ENCODE peak calls at places on chromosomes 12 and 14, in six cellular contexts. One of them, this sample, is unnamed.

GRCh38 chr14:24289649-24290283 is 9.8 kb downstream of the DHRS1 start:
- DNase-seq in GM12878: no peak
- DNase-seq in sigmoid colon: no peak
- DNase-seq in GM12892: no peak
- DNase-seq in HCT116: no peak
- DNase-seq in prostate gland: no peak
- DNase-seq in this sample: no peak

GRCh38 chr14:67265131-67265530 is 23.9 kb downstream of the PALS1 start:
- DNase-seq in GM12878: no peak
- DNase-seq in sigmoid colon: no peak
- DNase-seq in GM12892: no peak
- DNase-seq in HCT116: no peak
- DNase-seq in prostate gland: no peak
- DNase-seq in this sample: no peak

GRCh38 chr12:26278666-26279065 is 83.3 kb downstream of the SSPN start:
- DNase-seq in GM12878: no peak
- DNase-seq in sigmoid colon: no peak
- DNase-seq in GM12892: no peak
- DNase-seq in HCT116: no peak
- DNase-seq in prostate gland: no peak
- DNase-seq in this sample: no peak

GRCh38 chr14:99507860-99508640 is 26.8 kb downstream of the CCNK start:
- DNase-seq in GM12878: no peak
- DNase-seq in sigmoid colon: no peak
- DNase-seq in GM12892: no peak
- DNase-seq in HCT116: no peak
- DNase-seq in prostate gland: no peak
- DNase-seq in this sample: no peak

GRCh38 chr12:24919346-24920001 is 29.4 kb downstream of the BCAT1 start:
- DNase-seq in GM12878: no peak
- DNase-seq in sigmoid colon: no peak
- DNase-seq in GM12892: no peak
- DNase-seq in HCT116: no peak
- DNase-seq in prostate gland: no peak
- DNase-seq in this sample: no peak

GRCh38 chr12:49057888-49058287 is 2.7 kb downstream of the KMT2D start:
- DNase-seq in GM12878: no peak
- DNase-seq in sigmoid colon: no peak
- DNase-seq in GM12892: no peak
- DNase-seq in HCT116: no peak
- DNase-seq in prostate gland: no peak
- DNase-seq in this sample: no peak

GRCh38 chr12:66060361-66060907 is 70.1 kb downstream of the LLPH start:
- DNase-seq in GM12878: no peak
- DNase-seq in sigmoid colon: no peak
- DNase-seq in GM12892: no peak
- DNase-seq in HCT116: no peak
- DNase-seq in prostate gland: no peak
- DNase-seq in this sample: peak; percentile 37

GRCh38 chr14:100688598-100689499 is 37.8 kb upstream of the DLK1 start:
- DNase-seq in GM12878: no peak
- DNase-seq in sigmoid colon: no peak
- DNase-seq in GM12892: no peak
- DNase-seq in HCT116: peak; percentile 33
- DNase-seq in prostate gland: no peak
- DNase-seq in this sample: no peak

GRCh38 chr14:89331398-89331797 is 85.6 kb downstream of the FOXN3 start:
- DNase-seq in GM12878: peak; percentile 91
- DNase-seq in sigmoid colon: no peak
- DNase-seq in GM12892: no peak
- DNase-seq in HCT116: no peak
- DNase-seq in prostate gland: no peak
- DNase-seq in this sample: no peak

GRCh38 chr12:41507286-41507685 is 319.2 kb downstream of the PDZRN4 start:
- DNase-seq in GM12878: no peak
- DNase-seq in sigmoid colon: no peak
- DNase-seq in GM12892: no peak
- DNase-seq in HCT116: no peak
- DNase-seq in prostate gland: no peak
- DNase-seq in this sample: no peak

GRCh38 chr12:128743911-128744310 is 79.8 kb downstream of the SLC15A4 start:
- DNase-seq in GM12878: no peak
- DNase-seq in sigmoid colon: no peak
- DNase-seq in GM12892: no peak
- DNase-seq in HCT116: no peak
- DNase-seq in prostate gland: no peak
- DNase-seq in this sample: no peak

GRCh38 chr14:91159182-91159581 is 45.3 kb downstream of the DGLUCY start:
- DNase-seq in GM12878: no peak
- DNase-seq in sigmoid colon: no peak
- DNase-seq in GM12892: no peak
- DNase-seq in HCT116: no peak
- DNase-seq in prostate gland: no peak
- DNase-seq in this sample: no peak

GRCh38 chr12:43836455-43836989 is 641 bp downstream of the TMEM117 start:
- DNase-seq in GM12878: no peak
- DNase-seq in sigmoid colon: no peak
- DNase-seq in GM12892: no peak
- DNase-seq in HCT116: no peak
- DNase-seq in prostate gland: no peak
- DNase-seq in this sample: no peak

GRCh38 chr14:76720382-76720813 is 40.9 kb upstream of the VASH1 start:
- DNase-seq in GM12878: peak; percentile 34
- DNase-seq in sigmoid colon: peak; percentile 85
- DNase-seq in GM12892: peak; percentile 40
- DNase-seq in HCT116: no peak
- DNase-seq in prostate gland: no peak
- DNase-seq in this sample: peak; percentile 91

GRCh38 chr12:106747973-106748436 is 26.5 kb upstream of the RIC8B start:
- DNase-seq in GM12878: no peak
- DNase-seq in sigmoid colon: no peak
- DNase-seq in GM12892: no peak
- DNase-seq in HCT116: no peak
- DNase-seq in prostate gland: no peak
- DNase-seq in this sample: no peak

GRCh38 chr12:12272869-12273268 is 6.0 kb upstream of the LRP6 start:
- DNase-seq in GM12878: no peak
- DNase-seq in sigmoid colon: no peak
- DNase-seq in GM12892: no peak
- DNase-seq in HCT116: no peak
- DNase-seq in prostate gland: no peak
- DNase-seq in this sample: peak; percentile 47

GRCh38 chr12:31865023-31865422 is 94.2 kb upstream of the RESF1 start:
- DNase-seq in GM12878: no peak
- DNase-seq in sigmoid colon: no peak
- DNase-seq in GM12892: no peak
- DNase-seq in HCT116: no peak
- DNase-seq in prostate gland: no peak
- DNase-seq in this sample: no peak

GRCh38 chr12:67046062-67046461 is 223.1 kb upstream of the CAND1 start:
- DNase-seq in GM12878: no peak
- DNase-seq in sigmoid colon: no peak
- DNase-seq in GM12892: no peak
- DNase-seq in HCT116: no peak
- DNase-seq in prostate gland: no peak
- DNase-seq in this sample: no peak

GRCh38 chr12:62382526-62382925 is 84.1 kb upstream of the MON2 start:
- DNase-seq in GM12878: no peak
- DNase-seq in sigmoid colon: no peak
- DNase-seq in GM12892: no peak
- DNase-seq in HCT116: no peak
- DNase-seq in prostate gland: no peak
- DNase-seq in this sample: no peak

GRCh38 chr12:95437565-95437964 is 36.4 kb upstream of the METAP2 start:
- DNase-seq in GM12878: no peak
- DNase-seq in sigmoid colon: no peak
- DNase-seq in GM12892: no peak
- DNase-seq in HCT116: no peak
- DNase-seq in prostate gland: no peak
- DNase-seq in this sample: no peak

GRCh38 chr12:101039848-101040531 is 170.0 kb downstream of the SLC5A8 start:
- DNase-seq in GM12878: no peak
- DNase-seq in sigmoid colon: no peak
- DNase-seq in GM12892: no peak
- DNase-seq in HCT116: no peak
- DNase-seq in prostate gland: no peak
- DNase-seq in this sample: no peak

GRCh38 chr14:34059925-34060746 is 109.3 kb upstream of the EGLN3 start:
- DNase-seq in GM12878: no peak
- DNase-seq in sigmoid colon: peak; percentile 90
- DNase-seq in GM12892: peak; percentile 46
- DNase-seq in HCT116: no peak
- DNase-seq in prostate gland: peak; percentile 72
- DNase-seq in this sample: peak; percentile 91

GRCh38 chr14:66121859-66122258 is 364.3 kb upstream of the CCDC196 start:
- DNase-seq in GM12878: no peak
- DNase-seq in sigmoid colon: no peak
- DNase-seq in GM12892: no peak
- DNase-seq in HCT116: no peak
- DNase-seq in prostate gland: no peak
- DNase-seq in this sample: no peak

GRCh38 chr12:7645395-7646177 is 20.1 kb downstream of the APOBEC1 start:
- DNase-seq in GM12878: no peak
- DNase-seq in sigmoid colon: no peak
- DNase-seq in GM12892: no peak
- DNase-seq in HCT116: peak; percentile 24
- DNase-seq in prostate gland: no peak
- DNase-seq in this sample: no peak

GRCh38 chr14:94062344-94062904 is 18.6 kb downstream of the DDX24 start:
- DNase-seq in GM12878: no peak
- DNase-seq in sigmoid colon: no peak
- DNase-seq in GM12892: no peak
- DNase-seq in HCT116: no peak
- DNase-seq in prostate gland: no peak
- DNase-seq in this sample: peak; percentile 47

GRCh38 chr12:105228494-105228893 is 7.5 kb downstream of the APPL2 start:
- DNase-seq in GM12878: no peak
- DNase-seq in sigmoid colon: no peak
- DNase-seq in GM12892: no peak
- DNase-seq in HCT116: no peak
- DNase-seq in prostate gland: no peak
- DNase-seq in this sample: no peak

GRCh38 chr12:59619461-59620240 is 23.8 kb downstream of the SLC16A7 start:
- DNase-seq in GM12878: no peak
- DNase-seq in sigmoid colon: no peak
- DNase-seq in GM12892: no peak
- DNase-seq in HCT116: no peak
- DNase-seq in prostate gland: no peak
- DNase-seq in this sample: no peak

GRCh38 chr12:105676694-105677093 is 346.2 kb downstream of the C12orf75 start:
- DNase-seq in GM12878: no peak
- DNase-seq in sigmoid colon: no peak
- DNase-seq in GM12892: no peak
- DNase-seq in HCT116: no peak
- DNase-seq in prostate gland: peak; percentile 85
- DNase-seq in this sample: no peak

GRCh38 chr14:104650057-104650980 is 39.1 kb upstream of the INF2 start:
- DNase-seq in GM12878: no peak
- DNase-seq in sigmoid colon: peak; percentile 81
- DNase-seq in GM12892: peak; percentile 92
- DNase-seq in HCT116: no peak
- DNase-seq in prostate gland: peak; percentile 36
- DNase-seq in this sample: no peak

GRCh38 chr12:843609-844008 is 91.2 kb downstream of the WNK1 start:
- DNase-seq in GM12878: no peak
- DNase-seq in sigmoid colon: no peak
- DNase-seq in GM12892: no peak
- DNase-seq in HCT116: no peak
- DNase-seq in prostate gland: no peak
- DNase-seq in this sample: no peak

GRCh38 chr12:107519906-107520859 is 165.4 kb upstream of the PWP1 start:
- DNase-seq in GM12878: no peak
- DNase-seq in sigmoid colon: no peak
- DNase-seq in GM12892: no peak
- DNase-seq in HCT116: no peak
- DNase-seq in prostate gland: no peak
- DNase-seq in this sample: peak; percentile 62

GRCh38 chr14:105890474-105891220 is 364.3 kb downstream of the TMEM121 start:
- DNase-seq in GM12878: no peak
- DNase-seq in sigmoid colon: peak; percentile 29
- DNase-seq in GM12892: no peak
- DNase-seq in HCT116: no peak
- DNase-seq in prostate gland: no peak
- DNase-seq in this sample: no peak

GRCh38 chr14:80906946-80907345 is 34.6 kb downstream of the CEP128 start:
- DNase-seq in GM12878: no peak
- DNase-seq in sigmoid colon: no peak
- DNase-seq in GM12892: no peak
- DNase-seq in HCT116: no peak
- DNase-seq in prostate gland: no peak
- DNase-seq in this sample: no peak

GRCh38 chr14:29789475-29789874 is 138.2 kb downstream of the PRKD1 start:
- DNase-seq in GM12878: no peak
- DNase-seq in sigmoid colon: no peak
- DNase-seq in GM12892: no peak
- DNase-seq in HCT116: no peak
- DNase-seq in prostate gland: no peak
- DNase-seq in this sample: no peak
- TF ChIP-seq POLR2AphosphoS5 in GM12878: no peak
- TF ChIP-seq POLR2AphosphoS5 in sigmoid colon: no peak
- TF ChIP-seq POLR2AphosphoS5 in GM12892: no peak
- TF ChIP-seq POLR2AphosphoS5 in HCT116: no peak
- TF ChIP-seq POLR2AphosphoS5 in prostate gland: no peak
- TF ChIP-seq POLR2AphosphoS5 in this sample: no peak

GRCh38 chr12:114343585-114343984 is 62.4 kb downstream of the TBX5 start:
- DNase-seq in GM12878: no peak
- DNase-seq in sigmoid colon: no peak
- DNase-seq in GM12892: no peak
- DNase-seq in HCT116: no peak
- DNase-seq in prostate gland: no peak
- DNase-seq in this sample: no peak
- TF ChIP-seq POLR2AphosphoS5 in GM12878: no peak
- TF ChIP-seq POLR2AphosphoS5 in sigmoid colon: no peak
- TF ChIP-seq POLR2AphosphoS5 in GM12892: no peak
- TF ChIP-seq POLR2AphosphoS5 in HCT116: no peak
- TF ChIP-seq POLR2AphosphoS5 in prostate gland: no peak
- TF ChIP-seq POLR2AphosphoS5 in this sample: no peak

DNA sequence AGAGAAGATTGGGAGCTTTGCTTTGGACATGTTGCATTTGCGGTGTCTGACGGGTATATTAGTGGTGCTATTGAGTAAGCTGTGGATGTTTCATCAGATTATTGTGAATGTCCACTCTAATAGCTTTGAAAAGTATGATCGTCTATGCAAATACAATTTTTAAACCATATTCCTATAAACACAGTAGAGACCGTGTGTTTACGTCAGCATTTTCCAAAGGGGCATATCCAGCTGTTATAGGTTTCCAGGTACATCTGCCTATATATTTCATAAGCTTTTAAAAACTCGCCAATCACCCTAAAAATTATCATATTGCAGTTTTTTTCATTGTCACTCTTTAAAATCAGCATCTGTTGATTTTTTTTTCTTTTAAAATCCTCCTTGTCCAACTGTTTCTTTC is 91.7 kb downstream of the NKX2-1 start:
- DNase-seq in GM12878: no peak
- DNase-seq in sigmoid colon: no peak
- DNase-seq in GM12892: no peak
- DNase-seq in HCT116: no peak
- DNase-seq in prostate gland: no peak
- DNase-seq in this sample: peak; percentile 17
- TF ChIP-seq POLR2AphosphoS5 in GM12878: no peak
- TF ChIP-seq POLR2AphosphoS5 in sigmoid colon: no peak
- TF ChIP-seq POLR2AphosphoS5 in GM12892: no peak
- TF ChIP-seq POLR2AphosphoS5 in HCT116: no peak
- TF ChIP-seq POLR2AphosphoS5 in prostate gland: no peak
- TF ChIP-seq POLR2AphosphoS5 in this sample: no peak

GRCh38 chr14:64656986-64657385 is 47.2 kb upstream of the PLEKHG3 start:
- DNase-seq in GM12878: no peak
- DNase-seq in sigmoid colon: peak; percentile 95
- DNase-seq in GM12892: no peak
- DNase-seq in HCT116: no peak
- DNase-seq in prostate gland: no peak
- DNase-seq in this sample: no peak
- TF ChIP-seq POLR2AphosphoS5 in GM12878: no peak
- TF ChIP-seq POLR2AphosphoS5 in sigmoid colon: peak; percentile 66
- TF ChIP-seq POLR2AphosphoS5 in GM12892: no peak
- TF ChIP-seq POLR2AphosphoS5 in HCT116: no peak
- TF ChIP-seq POLR2AphosphoS5 in prostate gland: no peak
- TF ChIP-seq POLR2AphosphoS5 in this sample: peak; percentile 55

This sample was measured in esophagus muscularis mucosa.